ENCODE peak calls at places on chromosome 16, in four cellular contexts. N, P, Q and K are unnamed samples.

GRCh38 chr16:84144301-84144858 is 597 bp downstream of the HSDL1 start:
- DNase-seq in N (peak), P (peak), Q (no peak), K (no peak)

GRCh38 chr16:10412935-10413601 is 27.2 kb downstream of the ATF7IP2 start:
- DNase-seq in N (no peak), P (no peak), Q (no peak), K (no peak)

GRCh38 chr16:35746963-35747657 is 2287.7 kb downstream of the TP53TG3F start:
- DNase-seq in N (no peak), P (no peak), Q (no peak), K (no peak)

GRCh38 chr16:86880316-86881117 is 302.2 kb downstream of the FOXL1 start:
- DNase-seq in N (peak), P (no peak), Q (no peak), K (no peak)

GRCh38 chr16:3246876-3247275 is 9.6 kb downstream of the MEFV start:
- DNase-seq in N (no peak), P (no peak), Q (no peak), K (peak)

GRCh38 chr16:10878328-10878643 is 1.3 kb downstream of the CIITA start:
- DNase-seq in N (no peak), P (no peak), Q (no peak), K (no peak)

GRCh38 chr16:16150117-16150877 is 73.0 kb downstream of the ABCC6 start:
- DNase-seq in N (peak), P (peak), Q (peak), K (peak)

GRCh38 chr16:3751878-3752277 is 34.6 kb upstream of the TRAP1 start:
- DNase-seq in N (no peak), P (no peak), Q (no peak), K (no peak)

GRCh38 chr16:337975-338575 is 14.4 kb downstream of the AXIN1 start:
- DNase-seq in N (no peak), P (no peak), Q (no peak), K (no peak)

GRCh38 chr16:75491876-75492275 is 3.4 kb downstream of the CHST6 start:
- DNase-seq in N (no peak), P (no peak), Q (no peak), K (no peak)

GRCh38 chr16:85222151-85222863 is 110.0 kb upstream of the CIBAR2 start:
- DNase-seq in N (no peak), P (no peak), Q (no peak), K (no peak)

GRCh38 chr16:71567931-71568330 is 9.0 kb downstream of the TAT start:
- DNase-seq in N (no peak), P (no peak), Q (no peak), K (no peak)

GRCh38 chr16:57202095-57202886 is 16.2 kb downstream of the RSPRY1 start:
- DNase-seq in N (no peak), P (no peak), Q (no peak), K (no peak)

GRCh38 chr16:17561056-17561455 is 90.3 kb upstream of the XYLT1 start:
- DNase-seq in N (no peak), P (no peak), Q (no peak), K (no peak)